ENCODE peak calls at places on chromosomes 3 and 15, in nine cellular contexts. One of them, this sample, is unnamed.

GRCh38 chr15:45551691-45552090 is 29.1 kb upstream of the SLC30A4 start:
- DNase-seq in heart left ventricle: no peak
- DNase-seq in H1: no peak
- DNase-seq in esophagus squamous epithelium: no peak
- DNase-seq in stomach: no peak
- DNase-seq in transverse colon: no peak
- DNase-seq in NB4: no peak
- DNase-seq in body of pancreas: no peak
- DNase-seq in suprapubic skin: no peak
- DNase-seq in this sample: no peak

GRCh38 chr3:138620431-138620830 is 11.9 kb downstream of the FAIM start:
- DNase-seq in heart left ventricle: no peak
- DNase-seq in H1: no peak
- DNase-seq in esophagus squamous epithelium: no peak
- DNase-seq in stomach: no peak
- DNase-seq in transverse colon: no peak
- DNase-seq in NB4: no peak
- DNase-seq in body of pancreas: no peak
- DNase-seq in suprapubic skin: no peak
- DNase-seq in this sample: no peak

GRCh38 chr3:54358969-54359648 is 236.8 kb downstream of the CACNA2D3 start:
- DNase-seq in heart left ventricle: peak
- DNase-seq in H1: no peak
- DNase-seq in esophagus squamous epithelium: no peak
- DNase-seq in stomach: no peak
- DNase-seq in transverse colon: no peak
- DNase-seq in NB4: no peak
- DNase-seq in body of pancreas: no peak
- DNase-seq in suprapubic skin: no peak
- DNase-seq in this sample: no peak

GRCh38 chr15:50543556-50543955 is 2.9 kb downstream of the USP50 start:
- DNase-seq in heart left ventricle: no peak
- DNase-seq in H1: no peak
- DNase-seq in esophagus squamous epithelium: no peak
- DNase-seq in stomach: no peak
- DNase-seq in transverse colon: no peak
- DNase-seq in NB4: no peak
- DNase-seq in body of pancreas: no peak
- DNase-seq in suprapubic skin: no peak
- DNase-seq in this sample: no peak

GRCh38 chr3:120416868-120417267 is 33.9 kb downstream of the FSTL1 start:
- DNase-seq in heart left ventricle: no peak
- DNase-seq in H1: no peak
- DNase-seq in esophagus squamous epithelium: no peak
- DNase-seq in stomach: no peak
- DNase-seq in transverse colon: no peak
- DNase-seq in NB4: no peak
- DNase-seq in body of pancreas: no peak
- DNase-seq in suprapubic skin: no peak
- DNase-seq in this sample: no peak

GRCh38 chr15:89997079-89997478 is 4.0 kb upstream of the ZNF710 start:
- DNase-seq in heart left ventricle: no peak
- DNase-seq in H1: no peak
- DNase-seq in esophagus squamous epithelium: no peak
- DNase-seq in stomach: no peak
- DNase-seq in transverse colon: no peak
- DNase-seq in NB4: no peak
- DNase-seq in body of pancreas: no peak
- DNase-seq in suprapubic skin: no peak
- DNase-seq in this sample: no peak

GRCh38 chr3:156867174-156867573 is 41.0 kb downstream of the LEKR1 start:
- DNase-seq in heart left ventricle: no peak
- DNase-seq in H1: no peak
- DNase-seq in esophagus squamous epithelium: no peak
- DNase-seq in stomach: no peak
- DNase-seq in transverse colon: no peak
- DNase-seq in NB4: no peak
- DNase-seq in body of pancreas: no peak
- DNase-seq in suprapubic skin: no peak
- DNase-seq in this sample: no peak

GRCh38 chr3:134486577-134487041 is 752 bp downstream of the CEP63 start:
- DNase-seq in heart left ventricle: no peak
- DNase-seq in H1: no peak
- DNase-seq in esophagus squamous epithelium: no peak
- DNase-seq in stomach: no peak
- DNase-seq in transverse colon: no peak
- DNase-seq in NB4: peak
- DNase-seq in body of pancreas: no peak
- DNase-seq in suprapubic skin: no peak
- DNase-seq in this sample: no peak

GRCh38 chr15:90564109-90564508 is 34.4 kb downstream of the CRTC3 start:
- DNase-seq in heart left ventricle: no peak
- DNase-seq in H1: no peak
- DNase-seq in esophagus squamous epithelium: no peak
- DNase-seq in stomach: no peak
- DNase-seq in transverse colon: no peak
- DNase-seq in NB4: peak
- DNase-seq in body of pancreas: no peak
- DNase-seq in suprapubic skin: no peak
- DNase-seq in this sample: no peak

GRCh38 chr3:48273594-48274211 is 32.8 kb downstream of the ZNF589 start:
- DNase-seq in heart left ventricle: no peak
- DNase-seq in H1: peak
- DNase-seq in esophagus squamous epithelium: no peak
- DNase-seq in stomach: peak
- DNase-seq in transverse colon: peak
- DNase-seq in NB4: peak
- DNase-seq in body of pancreas: peak
- DNase-seq in suprapubic skin: no peak
- DNase-seq in this sample: peak

GRCh38 chr15:31758126-31758525 is 272.2 kb upstream of the CHRNA7 start:
- DNase-seq in heart left ventricle: peak
- DNase-seq in H1: no peak
- DNase-seq in esophagus squamous epithelium: no peak
- DNase-seq in stomach: peak
- DNase-seq in transverse colon: peak
- DNase-seq in NB4: peak
- DNase-seq in body of pancreas: peak
- DNase-seq in suprapubic skin: no peak
- DNase-seq in this sample: peak

GRCh38 chr15:51004103-51004536 is 90.6 kb downstream of the TNFAIP8L3 start:
- DNase-seq in heart left ventricle: no peak
- DNase-seq in H1: no peak
- DNase-seq in esophagus squamous epithelium: no peak
- DNase-seq in stomach: no peak
- DNase-seq in transverse colon: no peak
- DNase-seq in NB4: peak
- DNase-seq in body of pancreas: no peak
- DNase-seq in suprapubic skin: no peak
- DNase-seq in this sample: no peak

GRCh38 chr15:56817266-56817665 is 84.0 kb upstream of the ZNF280D start:
- DNase-seq in heart left ventricle: no peak
- DNase-seq in H1: no peak
- DNase-seq in esophagus squamous epithelium: no peak
- DNase-seq in stomach: no peak
- DNase-seq in transverse colon: no peak
- DNase-seq in NB4: no peak
- DNase-seq in body of pancreas: no peak
- DNase-seq in suprapubic skin: no peak
- DNase-seq in this sample: no peak

DNA sequence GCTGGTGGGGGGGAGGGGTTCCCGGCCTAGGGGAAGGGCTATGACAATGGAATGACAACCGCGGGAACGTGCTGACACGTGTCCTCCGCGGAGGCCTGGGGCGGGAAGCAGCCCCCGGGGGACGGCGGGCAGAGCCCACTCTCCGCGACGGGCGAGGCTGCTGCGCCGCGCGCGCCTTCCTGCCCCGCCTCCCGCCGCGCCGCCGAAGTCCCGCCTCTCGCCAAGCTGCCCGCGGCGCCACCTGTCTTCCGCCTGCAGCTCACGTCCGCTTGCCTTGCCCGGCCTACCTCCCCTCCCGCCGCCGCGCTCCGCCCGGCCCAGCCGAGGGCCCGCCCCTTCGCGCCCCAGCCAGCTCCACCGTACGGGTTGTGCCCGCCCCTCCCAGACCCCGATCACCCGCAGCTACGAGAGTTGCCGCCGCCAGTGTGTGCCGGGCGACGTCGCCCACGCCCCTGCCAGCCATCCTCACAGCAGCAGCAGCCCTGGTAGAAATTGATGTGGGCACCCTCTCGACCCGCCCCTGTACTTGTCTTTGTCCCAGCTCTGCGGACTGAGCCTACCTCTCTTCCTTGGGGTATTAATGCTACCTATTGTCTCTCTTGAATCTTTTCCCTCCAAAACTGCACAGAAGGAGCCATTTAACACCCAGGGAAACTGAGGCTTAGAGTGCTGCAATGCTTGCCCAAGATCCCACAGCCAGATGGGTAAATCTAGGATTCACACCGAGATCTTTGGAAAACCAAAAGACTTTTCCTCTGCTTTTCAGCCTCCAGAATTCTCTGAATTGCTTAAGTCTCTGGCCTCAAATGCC is at the start of gene PARP16:
- DNase-seq in heart left ventricle: peak
- DNase-seq in H1: peak
- DNase-seq in esophagus squamous epithelium: peak
- DNase-seq in stomach: peak
- DNase-seq in transverse colon: peak
- DNase-seq in NB4: peak
- DNase-seq in body of pancreas: peak
- DNase-seq in suprapubic skin: peak
- DNase-seq in this sample: peak
- TF ChIP-seq POLR2A in heart left ventricle: peak
- TF ChIP-seq POLR2A in H1: no peak
- TF ChIP-seq POLR2A in esophagus squamous epithelium: peak
- TF ChIP-seq POLR2A in stomach: no peak
- TF ChIP-seq POLR2A in transverse colon: peak
- TF ChIP-seq POLR2A in NB4: peak
- TF ChIP-seq POLR2A in body of pancreas: peak
- TF ChIP-seq POLR2A in suprapubic skin: peak
- TF ChIP-seq POLR2A in this sample: peak

GRCh38 chr15:36407647-36408046 is 171.8 kb upstream of the CDIN1 start:
- DNase-seq in heart left ventricle: no peak
- DNase-seq in H1: no peak
- DNase-seq in esophagus squamous epithelium: no peak
- DNase-seq in stomach: no peak
- DNase-seq in transverse colon: no peak
- DNase-seq in NB4: no peak
- DNase-seq in body of pancreas: no peak
- DNase-seq in suprapubic skin: no peak
- DNase-seq in this sample: no peak
- TF ChIP-seq CTCF in heart left ventricle: no peak
- TF ChIP-seq CTCF in H1: no peak
- TF ChIP-seq CTCF in esophagus squamous epithelium: no peak
- TF ChIP-seq CTCF in stomach: no peak
- TF ChIP-seq CTCF in transverse colon: no peak
- TF ChIP-seq CTCF in NB4: no peak
- TF ChIP-seq CTCF in body of pancreas: no peak
- TF ChIP-seq CTCF in suprapubic skin: no peak
- TF ChIP-seq CTCF in this sample: no peak

GRCh38 chr3:112900088-112900487 is 53.4 kb upstream of the CD200R1L start:
- DNase-seq in heart left ventricle: no peak
- DNase-seq in H1: no peak
- DNase-seq in esophagus squamous epithelium: no peak
- DNase-seq in stomach: no peak
- DNase-seq in transverse colon: no peak
- DNase-seq in NB4: no peak
- DNase-seq in body of pancreas: no peak
- DNase-seq in suprapubic skin: no peak
- DNase-seq in this sample: no peak
- H3K4me3 ChIP-seq in heart left ventricle: no peak
- H3K4me3 ChIP-seq in H1: no peak
- H3K4me3 ChIP-seq in esophagus squamous epithelium: no peak
- H3K4me3 ChIP-seq in stomach: no peak
- H3K4me3 ChIP-seq in transverse colon: no peak
- H3K4me3 ChIP-seq in NB4: no peak
- H3K4me3 ChIP-seq in body of pancreas: no peak
- H3K4me3 ChIP-seq in suprapubic skin: no peak
- H3K4me3 ChIP-seq in this sample: no peak

GRCh38 chr15:55284461-55284860 is 5.2 kb downstream of the RAB27A start:
- DNase-seq in heart left ventricle: no peak
- DNase-seq in H1: no peak
- DNase-seq in esophagus squamous epithelium: no peak
- DNase-seq in stomach: no peak
- DNase-seq in transverse colon: no peak
- DNase-seq in NB4: no peak
- DNase-seq in body of pancreas: no peak
- DNase-seq in suprapubic skin: no peak
- DNase-seq in this sample: no peak

GRCh38 chr15:55289011-55289572 is 521 bp downstream of the RAB27A start:
- DNase-seq in heart left ventricle: peak
- DNase-seq in H1: peak
- DNase-seq in esophagus squamous epithelium: no peak
- DNase-seq in stomach: peak
- DNase-seq in transverse colon: peak
- DNase-seq in NB4: peak
- DNase-seq in body of pancreas: peak
- DNase-seq in suprapubic skin: peak
- DNase-seq in this sample: peak

GRCh38 chr15:55288006-55288717 is 1.5 kb downstream of the RAB27A start:
- DNase-seq in heart left ventricle: no peak
- DNase-seq in H1: no peak
- DNase-seq in esophagus squamous epithelium: no peak
- DNase-seq in stomach: no peak
- DNase-seq in transverse colon: no peak
- DNase-seq in NB4: no peak
- DNase-seq in body of pancreas: no peak
- DNase-seq in suprapubic skin: no peak
- DNase-seq in this sample: no peak

GRCh38 chr15:55290361-55291057 is 896 bp upstream of the RAB27A start:
- DNase-seq in heart left ventricle: peak
- DNase-seq in H1: peak
- DNase-seq in esophagus squamous epithelium: peak
- DNase-seq in stomach: peak
- DNase-seq in transverse colon: peak
- DNase-seq in NB4: peak
- DNase-seq in body of pancreas: peak
- DNase-seq in suprapubic skin: peak
- DNase-seq in this sample: peak

DNA sequence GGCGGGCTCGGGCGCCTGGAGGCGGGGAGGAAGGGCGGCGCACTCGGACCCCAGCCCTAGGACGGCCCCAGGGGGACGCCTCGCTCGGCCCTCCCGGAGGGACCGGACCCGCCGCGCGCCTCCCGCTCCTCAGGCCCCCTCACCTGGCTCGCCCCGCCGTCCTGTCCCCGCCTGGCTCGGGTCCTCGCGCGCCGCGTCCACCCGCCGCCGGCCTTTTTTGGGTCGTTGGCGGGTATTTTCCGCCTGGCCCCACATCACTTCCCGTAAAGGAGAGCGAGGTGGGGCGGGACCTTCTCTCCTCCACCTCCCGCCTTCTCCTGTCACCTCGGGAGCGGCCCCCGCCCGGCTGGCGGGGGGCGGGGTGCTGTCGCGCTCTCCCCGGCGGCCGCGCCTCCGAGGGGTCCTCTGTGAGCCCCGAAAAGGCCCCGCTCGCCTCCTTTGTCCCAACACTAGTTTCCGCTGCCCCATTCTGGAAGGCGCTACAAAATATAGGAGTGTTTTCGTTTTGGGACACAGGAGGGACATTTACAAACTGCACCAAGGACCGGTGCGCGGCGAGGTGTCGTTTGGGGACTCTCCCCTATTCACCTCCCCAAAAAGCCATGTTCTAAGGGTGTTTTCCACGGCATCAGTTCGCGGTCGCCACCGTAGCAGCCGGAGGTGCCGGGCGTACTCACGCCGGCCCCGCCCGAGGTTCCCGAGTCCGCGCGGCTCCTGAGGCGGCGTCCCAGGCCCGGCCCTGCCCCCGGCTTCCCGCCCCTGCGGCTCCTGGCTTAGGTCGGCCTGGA is at the start of gene RAB27A:
- DNase-seq in heart left ventricle: peak
- DNase-seq in H1: peak
- DNase-seq in esophagus squamous epithelium: no peak
- DNase-seq in stomach: peak
- DNase-seq in transverse colon: peak
- DNase-seq in NB4: peak
- DNase-seq in body of pancreas: peak
- DNase-seq in suprapubic skin: peak
- DNase-seq in this sample: peak
- TF ChIP-seq POLR2A in heart left ventricle: peak
- TF ChIP-seq POLR2A in H1: no peak
- TF ChIP-seq POLR2A in esophagus squamous epithelium: peak
- TF ChIP-seq POLR2A in stomach: no peak
- TF ChIP-seq POLR2A in transverse colon: peak
- TF ChIP-seq POLR2A in NB4: peak
- TF ChIP-seq POLR2A in body of pancreas: peak
- TF ChIP-seq POLR2A in suprapubic skin: no peak
- TF ChIP-seq POLR2A in this sample: no peak